ENCODE peak calls at places on chromosome 9, in six cellular contexts. N, R, B, J, Y and M are unnamed samples.

GRCh38 chr9:14908221-14909206 is 1.7 kb downstream of the FREM1 start:
- DNase-seq in N (no peak), R (no peak), B (peak; percentile 66), J (no peak), Y (no peak), M (no peak)

GRCh38 chr9:120267929-120268328 is 312.0 kb downstream of the CDK5RAP2 start:
- DNase-seq in N (no peak), R (no peak), B (no peak), J (no peak), Y (no peak), M (peak; percentile 41)

GRCh38 chr9:113481176-113481805 is 17.8 kb downstream of the RGS3 start:
- DNase-seq in N (no peak), R (no peak), B (peak; percentile 56), J (no peak), Y (no peak), M (no peak)

GRCh38 chr9:98118640-98119601 is at the start of gene TRIM14:
- DNase-seq in N (peak; percentile 35), R (peak; percentile 18), B (peak; percentile 41), J (no peak), Y (peak; percentile 91), M (peak; percentile 78)

GRCh38 chr9:99403371-99403770 is 181.3 kb downstream of the SEC61B start:
- DNase-seq in N (no peak), R (no peak), B (no peak), J (no peak), Y (no peak), M (no peak)

GRCh38 chr9:34413229-34413852 is 36.6 kb upstream of the MYORG start:
- DNase-seq in N (peak; percentile 17), R (no peak), B (no peak), J (no peak), Y (no peak), M (peak; percentile 57)

GRCh38 chr9:98516205-98516896 is 192.4 kb downstream of the GABBR2 start:
- DNase-seq in N (no peak), R (no peak), B (no peak), J (no peak), Y (no peak), M (no peak)

GRCh38 chr9:115668506-115668905 is 485.1 kb upstream of the PAPPA start:
- DNase-seq in N (no peak), R (no peak), B (no peak), J (peak; percentile 39), Y (no peak), M (peak; percentile 89)

GRCh38 chr9:91188719-91189590 is 172.8 kb downstream of the AUH start:
- DNase-seq in N (no peak), R (no peak), B (no peak), J (no peak), Y (no peak), M (no peak)

GRCh38 chr9:72856985-72857631 is 95.7 kb downstream of the ALDH1A1 start:
- DNase-seq in N (peak; percentile 7), R (peak; percentile 65), B (peak; percentile 10), J (peak; percentile 58), Y (no peak), M (peak; percentile 78)

GRCh38 chr9:86801246-86801645 is 146.1 kb downstream of the GAS1 start:
- DNase-seq in N (no peak), R (no peak), B (peak; percentile 54), J (no peak), Y (no peak), M (peak; percentile 30)

GRCh38 chr9:89996106-89996505 is 391.3 kb downstream of the GADD45G start:
- DNase-seq in N (no peak), R (no peak), B (no peak), J (no peak), Y (no peak), M (no peak)

GRCh38 chr9:83070257-83070656 is 7.3 kb upstream of the RASEF start:
- DNase-seq in N (no peak), R (no peak), B (no peak), J (no peak), Y (no peak), M (peak; percentile 87)

GRCh38 chr9:33172256-33172678 is 5.1 kb upstream of the B4GALT1 start:
- DNase-seq in N (no peak), R (no peak), B (no peak), J (peak; percentile 79), Y (no peak), M (peak; percentile 34)

GRCh38 chr9:126637002-126637849 is 23.5 kb downstream of the LMX1B start:
- DNase-seq in N (peak; percentile 32), R (no peak), B (no peak), J (no peak), Y (no peak), M (no peak)

GRCh38 chr9:75238311-75238976 is 150.1 kb downstream of the OSTF1 start:
- DNase-seq in N (peak; percentile 47), R (peak; percentile 62), B (peak; percentile 58), J (peak; percentile 61), Y (peak; percentile 51), M (peak; percentile 67)

GRCh38 chr9:100295240-100295639 is 57.5 kb downstream of the TEX10 start:
- DNase-seq in N (no peak), R (no peak), B (no peak), J (no peak), Y (no peak), M (no peak)

GRCh38 chr9:112786834-112787520 is 36.4 kb downstream of the SNX30 start:
- DNase-seq in N (no peak), R (no peak), B (no peak), J (no peak), Y (no peak), M (no peak)

GRCh38 chr9:106799146-106799545 is 63.8 kb upstream of the ZNF462 start:
- DNase-seq in N (no peak), R (no peak), B (no peak), J (peak; percentile 71), Y (no peak), M (peak; percentile 59)

GRCh38 chr9:122065923-122066629 is 27.0 kb downstream of the TTLL11 start:
- DNase-seq in N (no peak), R (no peak), B (no peak), J (no peak), Y (no peak), M (no peak)

GRCh38 chr9:98120476-98120875 is 1.5 kb upstream of the TRIM14 start:
- DNase-seq in N (no peak), R (no peak), B (no peak), J (no peak), Y (no peak), M (no peak)

GRCh38 chr9:86369810-86370209 is 15.6 kb upstream of the TUT7 start:
- DNase-seq in N (no peak), R (no peak), B (no peak), J (no peak), Y (no peak), M (no peak)

GRCh38 chr9:130243015-130243881 is 22.3 kb upstream of the HMCN2 start:
- DNase-seq in N (peak; percentile 74), R (peak; percentile 47), B (peak; percentile 52), J (no peak), Y (peak; percentile 80), M (peak; percentile 53)

GRCh38 chr9:72428329-72428728 is 63.3 kb upstream of the ZFAND5 start:
- DNase-seq in N (no peak), R (no peak), B (no peak), J (no peak), Y (no peak), M (peak; percentile 71)

GRCh38 chr9:124697326-124698200 is 73.5 kb downstream of the NR6A1 start:
- DNase-seq in N (no peak), R (no peak), B (no peak), J (peak; percentile 81), Y (no peak), M (peak; percentile 65)

GRCh38 chr9:88808761-88809370 is 182.4 kb upstream of the S1PR3 start:
- DNase-seq in N (no peak), R (no peak), B (no peak), J (no peak), Y (no peak), M (no peak)

GRCh38 chr9:133956520-133957076 is 35.5 kb downstream of the VAV2 start:
- DNase-seq in N (no peak), R (no peak), B (peak; percentile 87), J (no peak), Y (peak; percentile 55), M (peak; percentile 49)

GRCh38 chr9:4769321-4770080 is 23.2 kb upstream of the RCL1 start:
- DNase-seq in N (no peak), R (no peak), B (no peak), J (no peak), Y (no peak), M (peak; percentile 79)

GRCh38 chr9:29740518-29740917 is 2167.2 kb upstream of the C9orf72 start:
- DNase-seq in N (no peak), R (no peak), B (no peak), J (no peak), Y (no peak), M (no peak)

GRCh38 chr9:87337335-87338074 is 160.2 kb upstream of the DAPK1 start:
- DNase-seq in N (no peak), R (no peak), B (peak; percentile 38), J (peak; percentile 71), Y (no peak), M (peak; percentile 28)

GRCh38 chr9:107612136-107612535 is 122.6 kb upstream of the KLF4 start:
- DNase-seq in N (no peak), R (no peak), B (no peak), J (no peak), Y (peak; percentile 82), M (peak; percentile 42)

GRCh38 chr9:110892689-110893088 is 145.6 kb downstream of the LPAR1 start:
- DNase-seq in N (no peak), R (no peak), B (no peak), J (no peak), Y (no peak), M (no peak)
- H3K27me3 ChIP-seq in N (no peaks in the 10 kb centered on the region), R (no peaks in the 10 kb centered on the region), B (no peaks in the 10 kb centered on the region), J (no peaks in the 10 kb centered on the region), Y (no peaks in the 10 kb centered on the region), M (no peaks in the 10 kb centered on the region)

DNA sequence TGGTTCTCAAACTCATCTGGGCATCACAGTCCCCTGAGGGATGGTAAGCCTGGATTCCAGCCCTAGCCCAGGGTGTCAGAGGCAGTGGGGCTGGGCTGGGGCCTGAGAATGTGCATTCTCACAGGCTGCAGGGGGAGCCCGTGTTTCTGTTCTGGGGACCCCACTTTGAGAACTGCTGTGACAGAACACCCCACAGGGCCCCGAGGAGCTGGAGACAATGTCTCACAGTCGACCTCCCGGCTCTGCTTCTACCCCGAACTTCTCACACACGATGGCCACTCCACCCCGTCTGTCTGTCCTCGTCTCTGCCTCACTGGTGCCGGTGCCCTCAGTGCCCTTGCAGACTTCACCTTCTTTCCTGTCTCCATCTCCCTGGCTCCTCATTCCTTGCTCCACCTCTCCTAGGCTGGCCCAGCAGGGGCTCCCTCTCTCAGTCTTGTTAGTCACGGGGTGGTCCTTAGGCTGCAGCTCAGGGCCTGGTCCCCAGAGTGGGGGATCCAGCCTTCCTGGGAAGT is 130.0 kb downstream of the CACNA1B start:
- DNase-seq in N (no peak), R (no peak), B (no peak), J (no peak), Y (peak; percentile 35), M (no peak)
- H3K27me3 ChIP-seq in N (no peaks in the 10 kb centered on the region), R (no peaks in the 10 kb centered on the region), B (no peaks in the 10 kb centered on the region), J (peaks cover 90% of the 10 kb centered on the region), Y (peaks cover 4% of the 10 kb centered on the region), M (no peaks in the 10 kb centered on the region)

DNA sequence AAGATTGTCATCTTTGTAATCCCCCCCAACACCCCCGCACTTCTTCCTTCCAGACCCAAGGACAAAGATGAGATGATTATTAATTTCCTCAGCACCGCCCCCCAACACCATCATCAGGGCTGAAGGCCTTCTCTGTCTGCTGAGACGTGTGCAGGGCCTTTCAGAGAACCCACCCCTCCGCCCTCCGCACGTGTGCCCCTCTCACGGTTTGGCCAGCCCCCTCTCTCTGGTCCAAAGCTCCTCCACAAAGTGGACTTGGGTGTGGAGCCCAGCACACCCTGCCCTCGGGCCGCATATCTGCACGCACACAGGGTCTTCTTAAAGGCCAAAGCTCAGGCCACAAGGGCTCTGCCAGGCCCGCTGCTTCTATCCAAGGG is 32.0 kb downstream of the PAX5 start:
- DNase-seq in N (no peak), R (no peak), B (no peak), J (no peak), Y (no peak), M (no peak)
- H3K27me3 ChIP-seq in N (peaks cover 17% of the 10 kb centered on the region), R (peaks cover 31% of the 10 kb centered on the region), B (peaks cover 6% of the 10 kb centered on the region), J (peaks cover 15% of the 10 kb centered on the region), Y (peaks cover 67% of the 10 kb centered on the region), M (peaks cover 84% of the 10 kb centered on the region)

GRCh38 chr9:35974800-35975199 is 16.8 kb upstream of the OR2S2 start:
- DNase-seq in N (no peak), R (no peak), B (no peak), J (no peak), Y (no peak), M (no peak)
- H3K27me3 ChIP-seq in N (peaks cover 21% of the 10 kb centered on the region), R (no peaks in the 10 kb centered on the region), B (peaks cover 9% of the 10 kb centered on the region), J (no peaks in the 10 kb centered on the region), Y (no peaks in the 10 kb centered on the region), M (no peaks in the 10 kb centered on the region)